ENCODE peak calls at places on chromosome 13, in six cellular contexts. Z is kidney epithelial cell, T is GM23338, K is ovary, L is heart right ventricle, C is BJ. V is an unnamed sample.

GRCh38 chr13:39712626-39713025 is 57.2 kb downstream of the COG6 start:
- DNase-seq in Z (no peak), T (no peak), K (no peak), L (no peak), C (no peak), V (no peak)

GRCh38 chr13:49711218-49711863 is 20.1 kb upstream of the EBPL start:
- DNase-seq in Z (no peak), T (no peak), K (no peak), L (no peak), C (peak; percentile 21), V (no peak)

GRCh38 chr13:21934309-21934708 is 263.4 kb downstream of the FGF9 start:
- DNase-seq in Z (no peak), T (no peak), K (no peak), L (no peak), C (no peak), V (no peak)

GRCh38 chr13:40639226-40639681 is 27.2 kb downstream of the FOXO1 start:
- DNase-seq in Z (no peak), T (no peak), K (no peak), L (no peak), C (no peak), V (no peak)

GRCh38 chr13:47455581-47455980 is 545.5 kb downstream of the SUCLA2 start:
- DNase-seq in Z (no peak), T (peak; percentile 12), K (no peak), L (no peak), C (no peak), V (no peak)

GRCh38 chr13:114044486-114044885 is 70.6 kb upstream of the C13orf46 start:
- DNase-seq in Z (no peak), T (no peak), K (no peak), L (no peak), C (no peak), V (no peak)

GRCh38 chr13:59447846-59448620 is 715.7 kb downstream of the DIAPH3 start:
- DNase-seq in Z (peak; percentile 67), T (peak; percentile 98), K (no peak), L (no peak), C (peak; percentile 59), V (no peak)

GRCh38 chr13:112702983-112703379 is 13.1 kb downstream of the ATP11A start:
- DNase-seq in Z (no peak), T (no peak), K (no peak), L (no peak), C (no peak), V (no peak)

GRCh38 chr13:40315416-40316064 is 350.9 kb downstream of the FOXO1 start:
- DNase-seq in Z (peak; percentile 4), T (no peak), K (no peak), L (no peak), C (no peak), V (peak; percentile 76)

GRCh38 chr13:79423801-79424642 is 18.0 kb upstream of the RBM26 start:
- DNase-seq in Z (peak; percentile 14), T (peak; percentile 75), K (no peak), L (no peak), C (no peak), V (no peak)

GRCh38 chr13:36924001-36924400 is 4.0 kb upstream of the SMAD9 start:
- DNase-seq in Z (no peak), T (no peak), K (no peak), L (no peak), C (no peak), V (no peak)
- TF ChIP-seq CTCF in Z (no peak), T (no peak), K (no peak), L (no peak), C (no peak), V (no peak)

GRCh38 chr13:51858433-51859247 is 3.1 kb upstream of the CCDC70 start:
- DNase-seq in Z (no peak), T (peak; percentile 38), K (no peak), L (no peak), C (no peak), V (no peak)

GRCh38 chr13:51862965-51863364 is 1.2 kb downstream of the CCDC70 start:
- DNase-seq in Z (no peak), T (no peak), K (no peak), L (no peak), C (no peak), V (peak; percentile 38)

GRCh38 chr13:51865838-51866237 is 4.1 kb downstream of the CCDC70 start:
- DNase-seq in Z (no peak), T (peak; percentile 49), K (no peak), L (no peak), C (no peak), V (no peak)

GRCh38 chr13:51856998-51857397 is 4.8 kb upstream of the CCDC70 start:
- DNase-seq in Z (no peak), T (no peak), K (no peak), L (no peak), C (no peak), V (no peak)

GRCh38 chr13:51861728-51862300 is at the start of gene CCDC70:
- DNase-seq in Z (peak; percentile 45), T (no peak), K (no peak), L (no peak), C (no peak), V (peak; percentile 70)
- TF ChIP-seq CTCF in Z (no peak), T (no peak), K (no peak), L (no peak), C (no peak), V (no peak)

DNA sequence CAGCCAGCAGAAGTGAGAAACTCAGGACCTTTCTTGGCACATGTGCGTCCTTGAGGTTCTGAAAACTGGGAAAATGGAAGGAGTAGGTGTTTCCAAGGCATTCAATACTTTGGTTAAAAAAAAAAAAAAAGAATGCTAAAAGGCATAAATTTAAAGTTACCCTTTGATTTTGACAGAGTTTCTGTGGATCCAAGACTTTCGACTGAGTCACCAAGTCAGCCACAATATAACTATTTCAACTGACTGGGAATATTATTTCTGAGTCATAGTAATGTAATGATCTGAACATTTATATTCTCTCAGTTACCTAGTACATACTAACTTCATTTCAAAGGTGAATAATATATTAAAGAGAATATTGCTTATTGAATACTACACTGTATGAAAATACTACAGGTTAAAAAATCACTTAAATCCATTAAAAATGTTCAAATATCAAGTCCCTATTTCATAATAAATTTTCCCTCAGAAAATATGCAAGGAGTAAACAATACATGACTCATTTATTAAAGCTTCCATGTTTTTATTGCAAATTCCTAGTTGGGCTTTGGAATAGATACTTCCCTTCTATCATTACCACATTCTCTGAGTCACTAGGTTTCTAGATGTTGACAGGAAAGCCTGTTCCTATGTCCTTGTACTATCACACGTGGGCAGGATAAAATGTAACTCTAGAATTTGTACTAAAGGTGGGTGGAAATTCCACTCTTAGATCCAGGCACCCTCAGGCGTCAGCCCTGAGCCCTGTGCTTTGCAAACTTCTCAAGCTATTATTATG is 2.3 kb upstream of the ITGBL1 start:
- DNase-seq in Z (peak; percentile 67), T (no peak), K (no peak), L (no peak), C (peak; percentile 82), V (no peak)
- TF ChIP-seq CTCF in Z (no peak), T (no peak), K (no peak), L (no peak), C (no peak), V (no peak)

GRCh38 chr13:52652980-52653303 is 306 bp downstream of the SUGT1 start:
- DNase-seq in Z (no peak), T (no peak), K (no peak), L (no peak), C (no peak), V (no peak)
- TF ChIP-seq CTCF in Z (no peak), T (no peak), K (no peak), L (no peak), C (no peak), V (no peak)

DNA sequence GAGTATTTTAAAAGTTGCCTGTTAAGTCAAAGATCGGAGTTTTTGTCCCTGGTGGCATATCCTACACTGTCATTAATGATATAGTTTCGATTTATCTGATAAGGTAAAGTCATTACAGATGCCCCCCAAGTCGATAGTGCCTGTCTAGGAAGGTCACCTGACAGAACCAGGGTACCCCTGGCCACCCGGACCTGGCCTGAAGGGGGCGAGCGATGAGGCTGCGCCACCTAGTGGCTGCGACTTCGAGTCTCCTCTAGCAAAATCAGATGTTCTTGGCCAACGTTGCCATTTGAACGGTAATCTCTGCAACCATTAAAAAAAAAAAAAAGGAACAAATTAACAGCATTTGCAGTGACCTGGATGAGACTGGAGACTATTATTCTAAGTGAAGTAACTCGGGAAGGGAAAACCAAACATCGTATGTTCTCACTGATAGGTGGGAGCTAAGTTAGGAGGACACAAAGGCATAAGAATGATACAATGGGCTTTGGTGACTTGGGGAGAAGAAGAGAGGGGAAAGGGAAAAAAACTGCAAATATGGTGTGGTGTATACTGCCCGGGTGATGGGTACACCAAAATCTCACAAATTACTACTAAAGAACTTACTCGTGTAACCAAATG is 565.1 kb downstream of the LIG4 start:
- DNase-seq in Z (no peak), T (peak; percentile 83), K (peak; percentile 58), L (peak; percentile 43), C (no peak), V (peak; percentile 53)
- TF ChIP-seq CTCF in Z (peak; percentile 97), T (peak; percentile 96), K (peak; percentile 41), L (peak; percentile 62), C (peak; percentile 39), V (peak; percentile 84)

GRCh38 chr13:65881561-65882155 is 1348.5 kb downstream of the PCDH9 start:
- DNase-seq in Z (no peak), T (no peak), K (no peak), L (no peak), C (no peak), V (no peak)

DNA sequence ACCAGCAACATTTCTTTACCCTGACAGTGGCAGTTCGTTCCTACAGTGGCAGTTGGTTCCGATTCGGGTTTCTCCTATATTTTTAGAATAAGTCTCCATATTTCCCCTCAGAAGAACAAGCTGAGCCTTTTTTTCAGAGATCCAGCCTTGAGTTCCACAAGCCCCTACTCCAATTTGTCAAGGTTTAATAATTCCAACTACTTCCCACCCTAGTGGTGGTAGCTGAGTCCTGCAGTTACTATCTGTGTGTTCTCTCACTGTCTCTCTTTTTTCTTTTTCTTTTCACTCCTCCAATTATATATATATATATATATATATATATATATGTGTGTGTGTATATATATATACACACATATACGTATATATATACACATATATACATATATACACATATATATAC is 1347.3 kb downstream of the PCDH9 start:
- DNase-seq in Z (no peak), T (peak; percentile 58), K (no peak), L (no peak), C (no peak), V (no peak)
- TF ChIP-seq CTCF in Z (no peak), T (peak; percentile 39), K (no peak), L (no peak), C (no peak), V (no peak)

DNA sequence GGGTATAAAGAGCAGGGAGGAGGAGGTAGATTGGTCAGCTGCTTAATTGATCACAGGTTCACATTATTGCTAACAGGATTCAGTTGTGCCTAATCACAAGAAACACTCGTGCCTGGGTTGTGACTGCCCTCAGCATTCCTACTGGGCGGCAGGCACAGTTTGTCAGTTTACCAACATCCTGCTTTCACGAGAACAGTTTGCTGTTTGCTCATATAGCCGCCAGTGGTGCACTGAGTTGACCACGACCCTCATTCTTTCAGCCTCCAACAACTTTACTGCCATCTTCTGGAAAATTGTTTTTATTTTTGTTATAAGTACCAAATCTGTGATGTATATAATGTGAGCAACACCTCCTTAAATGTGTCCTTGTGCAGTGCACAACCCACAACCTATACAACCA is 16.2 kb upstream of the IFT88 start:
- DNase-seq in Z (no peak), T (no peak), K (no peak), L (no peak), C (no peak), V (no peak)
- TF ChIP-seq CTCF in Z (no peak), T (no peak), K (no peak), L (no peak), C (no peak), V (no peak)